ENCODE peak calls at places on chromosome 11, in four cellular contexts. J is H9, Z is mesendoderm, A is IMR-90. X is an unnamed sample.

GRCh38 chr11:3221408-3222002 is 2.9 kb upstream of the MRGPRG start:
- DNase-seq in A (no peak), Z (no peak), J (peak; percentile 29), X (no peak)

GRCh38 chr11:102831128-102831708 is 12.2 kb downstream of the MMP3 start:
- DNase-seq in J (peak; percentile 80), A (peak; percentile 23), Z (peak; percentile 50), X (peak; percentile 71)

GRCh38 chr11:110299006-110299785 is 2.8 kb upstream of the RDX start:
- DNase-seq in A (no peak), Z (peak; percentile 87), J (no peak), X (no peak)

GRCh38 chr11:123469089-123469488 is 39.0 kb downstream of the GRAMD1B start:
- DNase-seq in A (no peak), J (no peak), Z (no peak), X (no peak)

GRCh38 chr11:12233602-12233925 is 123.2 kb downstream of the MICAL2 start:
- DNase-seq in A (no peak), Z (no peak), J (no peak), X (no peak)

GRCh38 chr11:130816516-130816915 is 99.8 kb downstream of the SNX19 start:
- DNase-seq in Z (no peak), J (no peak), A (no peak), X (no peak)

GRCh38 chr11:5473921-5474320 is 14.6 kb upstream of the OR52D1 start:
- DNase-seq in Z (no peak), A (no peak), J (no peak), X (no peak)

GRCh38 chr11:130122141-130122575 is 37.4 kb upstream of the ST14 start:
- DNase-seq in J (no peak), A (no peak), Z (no peak), X (no peak)

GRCh38 chr11:117217141-117217609 is 14.7 kb downstream of the PCSK7 start:
- DNase-seq in Z (peak; percentile 40), J (no peak), A (peak; percentile 88), X (no peak)

GRCh38 chr11:75654314-75654713 is 14.5 kb downstream of the MAP6 start:
- DNase-seq in J (no peak), A (peak; percentile 84), Z (no peak), X (no peak)

GRCh38 chr11:63020671-63021255 is 5.1 kb upstream of the SLC22A8 start:
- DNase-seq in J (peak; percentile 85), Z (peak; percentile 63), A (no peak), X (peak; percentile 36)

GRCh38 chr11:67178878-67179277 is 59.8 kb downstream of the KDM2A start:
- DNase-seq in Z (no peak), J (no peak), A (peak; percentile 77), X (no peak)

GRCh38 chr11:110759972-110760381 is 47.7 kb upstream of the ARHGAP20 start:
- DNase-seq in A (peak; percentile 92), Z (peak; percentile 21), J (no peak), X (no peak)

GRCh38 chr11:31813242-31813960 is 2.3 kb upstream of the PAX6 start:
- DNase-seq in Z (peak; percentile 89), J (no peak), A (no peak), X (peak; percentile 52)

GRCh38 chr11:86608251-86608799 is 64.1 kb downstream of the ME3 start:
- DNase-seq in J (peak; percentile 64), Z (peak; percentile 78), A (peak; percentile 80), X (peak; percentile 53)

GRCh38 chr11:43145653-43146052 is 166.1 kb upstream of the API5 start:
- DNase-seq in J (no peak), Z (no peak), A (no peak), X (no peak)

GRCh38 chr11:68373189-68373809 is 60.9 kb downstream of the LRP5 start:
- DNase-seq in J (no peak), A (peak; percentile 61), Z (no peak), X (no peak)

GRCh38 chr11:68372625-68373024 is 60.2 kb downstream of the LRP5 start:
- DNase-seq in J (no peak), Z (no peak), A (no peak), X (no peak)

GRCh38 chr11:68371176-68372041 is 59.0 kb downstream of the LRP5 start:
- DNase-seq in Z (no peak), J (no peak), A (no peak), X (no peak)

GRCh38 chr11:68370211-68371111 is 58.1 kb downstream of the LRP5 start:
- DNase-seq in A (no peak), Z (no peak), J (no peak), X (no peak)

DNA sequence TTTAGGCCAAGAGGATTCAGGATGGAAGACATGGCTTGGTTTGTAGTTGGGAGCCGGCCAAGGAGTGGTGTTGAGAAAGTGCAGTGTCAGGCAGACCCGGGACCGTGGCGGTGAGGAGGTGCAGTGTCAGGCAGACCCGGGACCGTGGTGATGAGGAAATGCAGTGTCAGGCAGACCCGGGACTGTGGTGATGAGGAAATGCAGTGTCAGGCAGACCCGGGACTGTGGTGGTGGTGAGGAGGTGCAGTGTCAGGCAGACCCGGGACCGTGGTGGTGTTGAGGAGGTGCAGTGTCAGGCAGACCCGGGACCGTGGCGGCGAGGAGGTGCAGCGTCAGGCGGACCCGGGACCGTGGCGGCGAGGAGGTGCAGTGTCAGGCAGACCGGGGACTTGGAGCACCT is 59.7 kb downstream of the LRP5 start:
- DNase-seq in A (no peak), J (no peak), Z (no peak), X (no peak)
- H4K8ac ChIP-seq in A (no peak overlapping the region), J (no peak overlapping the region), Z (no peak overlapping the region), X (no peak overlapping the region)

GRCh38 chr11:124551189-124551588 is 7.7 kb upstream of the OR8B12 start:
- DNase-seq in Z (peak; percentile 34), A (no peak), J (no peak), X (no peak)
- H4K8ac ChIP-seq in Z (no peak overlapping the region), A (no peak overlapping the region), J (no peak overlapping the region), X (no peak overlapping the region)

GRCh38 chr11:70397983-70398833 is at the start of gene CTTN:
- DNase-seq in J (peak; percentile 96), A (peak; percentile 85), Z (peak; percentile 96), X (peak; percentile 90)

GRCh38 chr11:70399681-70400112 is 1.4 kb downstream of the CTTN start:
- DNase-seq in A (peak; percentile 97), Z (peak; percentile 85), J (peak; percentile 58), X (no peak)

GRCh38 chr11:70397336-70397982 is 870 bp upstream of the CTTN start:
- DNase-seq in J (peak; percentile 49), Z (peak; percentile 74), A (peak; percentile 30), X (peak; percentile 60)

GRCh38 chr11:70400643-70401042 is 2.3 kb downstream of the CTTN start:
- DNase-seq in A (no peak), Z (no peak), J (no peak), X (no peak)

DNA sequence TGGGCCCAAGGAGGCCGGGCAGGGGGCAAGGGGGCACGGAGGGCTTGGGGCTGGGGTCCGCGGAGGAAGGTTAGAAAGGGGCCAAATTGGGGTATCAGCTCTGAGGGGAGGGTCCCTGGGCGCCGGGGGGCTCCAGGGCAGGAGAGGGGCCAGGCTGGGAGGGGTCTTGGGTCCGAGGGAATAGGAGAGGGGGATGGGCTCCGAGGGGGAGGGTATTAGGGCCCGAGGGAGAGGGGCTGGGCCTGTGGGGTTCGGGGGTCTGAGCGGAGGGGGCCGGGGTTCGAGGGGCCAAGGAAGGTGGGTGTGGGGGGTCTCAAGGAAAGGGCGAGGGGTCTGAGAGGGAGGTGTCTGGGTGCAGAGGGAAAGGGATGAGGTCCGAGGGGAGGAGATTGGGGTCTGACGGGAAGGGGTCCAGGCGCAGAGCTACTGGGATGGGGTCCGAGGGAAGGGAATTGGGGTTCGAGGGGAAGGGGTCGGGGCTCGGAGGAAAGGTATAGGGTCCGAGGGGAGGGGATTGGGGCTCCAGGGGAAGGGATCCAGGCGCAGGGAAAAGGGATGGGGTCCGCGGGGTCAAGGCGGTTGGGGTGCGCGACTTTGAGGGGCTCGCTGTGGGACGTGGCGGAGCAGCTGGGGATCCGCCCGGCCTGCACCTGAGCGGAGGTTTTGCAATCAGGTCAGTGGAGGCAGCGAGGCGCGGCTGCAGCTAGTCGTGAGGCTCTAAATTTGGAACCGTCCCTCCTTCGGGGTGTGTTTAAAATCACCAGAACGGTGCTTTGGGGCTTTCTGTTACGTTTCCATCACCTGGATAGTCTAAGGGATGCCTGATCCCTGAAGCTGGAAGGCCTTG is 728 bp downstream of the CTTN start:
- DNase-seq in Z (no peak), J (no peak), A (no peak), X (no peak)
- H4K8ac ChIP-seq in Z (peak overlapping the region; percentile 87), J (no peak overlapping the region), A (peak overlapping the region; percentile 76), X (peak overlapping the region; percentile 72)

DNA sequence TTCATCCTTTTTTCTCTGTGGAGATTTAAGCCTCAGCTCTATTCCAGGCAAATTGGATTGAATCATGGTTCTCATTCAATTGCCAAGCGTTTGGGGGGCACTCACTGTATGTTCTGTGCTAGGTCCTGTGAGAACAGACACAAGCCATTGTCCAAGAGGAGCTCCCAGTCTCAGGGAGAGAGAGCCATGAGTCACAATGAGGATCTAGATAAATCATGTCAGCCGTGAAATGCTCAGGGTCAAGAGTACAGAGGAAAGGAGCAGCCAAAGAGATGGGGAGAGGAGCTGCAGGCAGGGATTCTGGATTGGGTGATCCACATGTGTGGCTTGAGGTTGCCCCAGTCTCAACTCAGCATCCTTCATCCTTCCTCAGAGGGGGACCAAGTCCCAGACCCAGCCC is 93.6 kb downstream of the FEZ1 start:
- DNase-seq in Z (no peak), J (no peak), A (peak; percentile 73), X (no peak)
- H4K8ac ChIP-seq in Z (no peak overlapping the region), J (no peak overlapping the region), A (no peak overlapping the region), X (no peak overlapping the region)

DNA sequence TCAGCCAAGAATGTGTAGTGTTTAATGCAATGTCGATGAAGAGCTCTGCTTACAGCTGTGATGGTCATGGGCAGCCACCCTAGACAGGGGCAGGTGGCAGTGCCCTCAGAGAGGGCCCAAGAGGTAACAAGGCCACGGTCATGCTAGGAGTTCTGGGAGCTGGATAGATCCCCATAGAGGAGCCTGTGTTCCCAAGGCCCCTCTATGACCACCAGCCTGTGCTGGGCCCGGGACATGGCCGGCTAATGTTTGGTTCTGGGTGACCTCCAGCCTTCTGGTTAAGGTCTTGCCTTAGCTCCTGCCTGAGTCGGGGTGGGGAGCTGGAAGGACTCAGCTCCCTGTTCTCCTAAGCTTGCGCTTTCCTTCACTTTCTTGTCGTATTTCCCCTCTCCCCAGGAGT is 65.1 kb downstream of the GRIK4 start:
- DNase-seq in J (no peak), A (no peak), Z (no peak), X (no peak)
- H4K8ac ChIP-seq in J (no peak overlapping the region), A (no peak overlapping the region), Z (no peak overlapping the region), X (no peak overlapping the region)

DNA sequence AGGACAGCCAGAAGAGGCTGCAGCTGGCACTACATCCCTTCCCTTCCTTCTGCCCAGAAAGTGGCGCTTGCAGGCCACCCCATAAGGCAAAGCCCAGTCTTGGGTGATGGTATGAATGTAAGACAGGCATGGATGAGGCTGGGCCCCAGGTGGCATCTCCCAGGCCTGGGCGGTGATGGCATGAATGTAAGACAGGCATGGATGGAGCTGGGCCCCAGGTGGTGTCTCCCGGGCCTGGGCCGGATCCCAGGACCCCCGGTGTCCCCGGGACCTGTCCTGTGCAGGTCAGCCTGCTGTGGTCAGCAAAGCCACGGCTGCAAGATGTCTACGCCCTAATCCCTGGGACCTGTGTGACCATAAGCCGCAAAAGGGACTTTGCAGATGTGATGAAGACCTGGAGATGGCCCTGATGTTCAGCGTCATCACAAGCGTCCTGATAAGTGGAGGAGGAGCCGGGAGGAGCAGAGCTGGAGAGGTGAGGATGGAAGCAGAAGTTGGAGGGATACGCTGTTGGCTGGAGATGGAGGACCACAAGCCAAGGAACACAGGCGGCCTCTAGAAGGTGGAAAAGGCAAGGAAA is 181.1 kb downstream of the CTTN start:
- DNase-seq in Z (no peak), J (no peak), A (no peak), X (no peak)
- H4K8ac ChIP-seq in Z (no peak overlapping the region), J (no peak overlapping the region), A (no peak overlapping the region), X (no peak overlapping the region)

GRCh38 chr11:65292866-65293265 is 21.8 kb upstream of the CDC42EP2 start:
- DNase-seq in A (no peak), J (no peak), Z (no peak), X (no peak)
- H4K8ac ChIP-seq in A (peak overlapping the region; percentile 99), J (no peak overlapping the region), Z (no peak overlapping the region), X (no peak overlapping the region)